ENCODE peak calls at places on chromosomes 12 and 14, in six cellular contexts. One of them, this sample, is unnamed.
A peak's percentile ranks its signal among the peaks of the same experiment; 100 is the strongest.

GRCh38 chr14:101980700-101981099 is 16.3 kb downstream of the DYNC1H1 start:
- DNase-seq in H1: no peak
- DNase-seq in Karpas-422: no peak
- DNase-seq in HCT116: peak; percentile 73
- DNase-seq in adipocyte: peak; percentile 98
- DNase-seq in trophoblast cell: peak; percentile 91
- DNase-seq in this sample: no peak

GRCh38 chr14:95008445-95009217 is 148.7 kb downstream of the DICER1 start:
- DNase-seq in HCT116: no peak
- DNase-seq in trophoblast cell: no peak
- DNase-seq in H1: no peak
- DNase-seq in Karpas-422: no peak
- DNase-seq in adipocyte: peak; percentile 93
- DNase-seq in this sample: no peak

GRCh38 chr14:99603471-99603933 is 505 bp downstream of the CCDC85C start:
- DNase-seq in H1: no peak
- DNase-seq in HCT116: no peak
- DNase-seq in Karpas-422: no peak
- DNase-seq in adipocyte: peak; percentile 59
- DNase-seq in trophoblast cell: peak; percentile 23
- DNase-seq in this sample: peak; percentile 65

GRCh38 chr14:92039720-92040430 is at the start of gene TRIP11:
- DNase-seq in adipocyte: peak; percentile 98
- DNase-seq in H1: peak; percentile 74
- DNase-seq in trophoblast cell: peak; percentile 92
- DNase-seq in Karpas-422: peak; percentile 99
- DNase-seq in HCT116: peak; percentile 87
- DNase-seq in this sample: peak; percentile 94

GRCh38 chr12:8088574-8088973 is 6.5 kb downstream of the NECAP1 start:
- DNase-seq in Karpas-422: no peak
- DNase-seq in H1: no peak
- DNase-seq in trophoblast cell: no peak
- DNase-seq in adipocyte: no peak
- DNase-seq in HCT116: no peak
- DNase-seq in this sample: no peak

GRCh38 chr14:65487783-65488578 is 75.5 kb downstream of the FUT8 start:
- DNase-seq in Karpas-422: peak; percentile 84
- DNase-seq in adipocyte: no peak
- DNase-seq in trophoblast cell: no peak
- DNase-seq in HCT116: no peak
- DNase-seq in H1: no peak
- DNase-seq in this sample: no peak

GRCh38 chr14:47921133-47921532 is 245.7 kb upstream of the MDGA2 start:
- DNase-seq in HCT116: no peak
- DNase-seq in H1: no peak
- DNase-seq in adipocyte: no peak
- DNase-seq in trophoblast cell: no peak
- DNase-seq in Karpas-422: no peak
- DNase-seq in this sample: no peak

GRCh38 chr14:102239231-102239630 is 65.7 kb downstream of the MOK start:
- DNase-seq in trophoblast cell: no peak
- DNase-seq in H1: no peak
- DNase-seq in Karpas-422: no peak
- DNase-seq in adipocyte: no peak
- DNase-seq in HCT116: no peak
- DNase-seq in this sample: no peak

GRCh38 chr12:45708363-45708762 is 21.1 kb upstream of the ARID2 start:
- DNase-seq in HCT116: no peak
- DNase-seq in adipocyte: no peak
- DNase-seq in trophoblast cell: no peak
- DNase-seq in H1: no peak
- DNase-seq in Karpas-422: no peak
- DNase-seq in this sample: no peak

GRCh38 chr14:55448146-55448614 is 7.8 kb upstream of the TBPL2 start:
- DNase-seq in HCT116: peak; percentile 100
- DNase-seq in adipocyte: peak; percentile 72
- DNase-seq in trophoblast cell: peak; percentile 89
- DNase-seq in Karpas-422: no peak
- DNase-seq in H1: no peak
- DNase-seq in this sample: no peak

GRCh38 chr12:10722905-10723866 is at the start of gene YBX3:
- DNase-seq in Karpas-422: no peak
- DNase-seq in trophoblast cell: peak; percentile 71
- DNase-seq in adipocyte: peak; percentile 95
- DNase-seq in H1: no peak
- DNase-seq in HCT116: peak; percentile 66
- DNase-seq in this sample: peak; percentile 75

GRCh38 chr14:39768579-39768978 is 336.3 kb upstream of the FBXO33 start:
- DNase-seq in Karpas-422: no peak
- DNase-seq in trophoblast cell: no peak
- DNase-seq in adipocyte: no peak
- DNase-seq in H1: no peak
- DNase-seq in HCT116: no peak
- DNase-seq in this sample: no peak

GRCh38 chr14:55846852-55847471 is 267.0 kb downstream of the KTN1 start:
- DNase-seq in HCT116: no peak
- DNase-seq in adipocyte: peak; percentile 70
- DNase-seq in Karpas-422: no peak
- DNase-seq in trophoblast cell: no peak
- DNase-seq in H1: no peak
- DNase-seq in this sample: no peak

GRCh38 chr12:48995061-48995879 is 3.9 kb downstream of the DDN start:
- DNase-seq in trophoblast cell: peak; percentile 80
- DNase-seq in adipocyte: peak; percentile 94
- DNase-seq in HCT116: peak; percentile 71
- DNase-seq in H1: no peak
- DNase-seq in Karpas-422: peak; percentile 79
- DNase-seq in this sample: peak; percentile 31

GRCh38 chr12:29499235-29499634 is 1.7 kb upstream of the OVCH1 start:
- DNase-seq in Karpas-422: no peak
- DNase-seq in HCT116: no peak
- DNase-seq in adipocyte: no peak
- DNase-seq in trophoblast cell: no peak
- DNase-seq in H1: no peak
- DNase-seq in this sample: no peak

GRCh38 chr12:118376089-118377004 is at the start of gene SUDS3:
- DNase-seq in H1: peak; percentile 79
- DNase-seq in adipocyte: peak; percentile 93
- DNase-seq in Karpas-422: peak; percentile 97
- DNase-seq in trophoblast cell: peak; percentile 77
- DNase-seq in HCT116: peak; percentile 67
- DNase-seq in this sample: peak; percentile 92

GRCh38 chr14:69151458-69152180 is 1.3 kb downstream of the DCAF5 start:
- DNase-seq in adipocyte: peak; percentile 82
- DNase-seq in HCT116: peak; percentile 48
- DNase-seq in Karpas-422: peak; percentile 85
- DNase-seq in trophoblast cell: peak; percentile 30
- DNase-seq in H1: peak; percentile 78
- DNase-seq in this sample: peak; percentile 81

GRCh38 chr12:83186437-83186836 is 499.7 kb downstream of the TMTC2 start:
- DNase-seq in Karpas-422: no peak
- DNase-seq in adipocyte: no peak
- DNase-seq in trophoblast cell: no peak
- DNase-seq in H1: no peak
- DNase-seq in HCT116: no peak
- DNase-seq in this sample: no peak

GRCh38 chr12:46926536-46926935 is 100.7 kb upstream of the SLC38A4 start:
- DNase-seq in Karpas-422: no peak
- DNase-seq in HCT116: no peak
- DNase-seq in H1: no peak
- DNase-seq in trophoblast cell: no peak
- DNase-seq in adipocyte: no peak
- DNase-seq in this sample: no peak

GRCh38 chr12:46617167-46617566 is 208.6 kb downstream of the SLC38A4 start:
- DNase-seq in trophoblast cell: no peak
- DNase-seq in adipocyte: peak; percentile 80
- DNase-seq in HCT116: no peak
- DNase-seq in H1: no peak
- DNase-seq in Karpas-422: no peak
- DNase-seq in this sample: no peak

GRCh38 chr14:79201545-79202247 is 1009.6 kb downstream of the DIO2 start:
- DNase-seq in HCT116: no peak
- DNase-seq in trophoblast cell: no peak
- DNase-seq in H1: no peak
- DNase-seq in adipocyte: no peak
- DNase-seq in Karpas-422: no peak
- DNase-seq in this sample: no peak

GRCh38 chr14:49849213-49849847 is 3.3 kb downstream of the NEMF start:
- DNase-seq in HCT116: no peak
- DNase-seq in adipocyte: peak; percentile 20
- DNase-seq in H1: no peak
- DNase-seq in Karpas-422: peak; percentile 39
- DNase-seq in trophoblast cell: no peak
- DNase-seq in this sample: no peak

GRCh38 chr14:49853572-49854375 is 1.2 kb upstream of the NEMF start:
- DNase-seq in HCT116: peak; percentile 90
- DNase-seq in trophoblast cell: peak; percentile 97
- DNase-seq in H1: no peak
- DNase-seq in adipocyte: peak; percentile 84
- DNase-seq in Karpas-422: peak; percentile 80
- DNase-seq in this sample: no peak

GRCh38 chr14:49853158-49853477 is 530 bp upstream of the NEMF start:
- DNase-seq in H1: no peak
- DNase-seq in trophoblast cell: no peak
- DNase-seq in HCT116: no peak
- DNase-seq in adipocyte: no peak
- DNase-seq in Karpas-422: no peak
- DNase-seq in this sample: no peak

GRCh38 chr14:49857427-49858003 is 4.9 kb upstream of the NEMF start:
- DNase-seq in Karpas-422: peak; percentile 71
- DNase-seq in adipocyte: peak; percentile 23
- DNase-seq in trophoblast cell: no peak
- DNase-seq in H1: no peak
- DNase-seq in HCT116: no peak
- DNase-seq in this sample: no peak

GRCh38 chr14:49852351-49853157 is at the start of gene NEMF:
- DNase-seq in Karpas-422: peak; percentile 97
- DNase-seq in trophoblast cell: peak; percentile 80
- DNase-seq in H1: no peak
- DNase-seq in HCT116: peak; percentile 90
- DNase-seq in adipocyte: peak; percentile 96
- DNase-seq in this sample: peak; percentile 85
- H3K9ac ChIP-seq in Karpas-422: peak within 1 kb of the TSS; percentile 82
- H3K9ac ChIP-seq in trophoblast cell: peak within 1 kb of the TSS; percentile 99
- H3K9ac ChIP-seq in H1: peak within 1 kb of the TSS; percentile 95
- H3K9ac ChIP-seq in HCT116: peak within 1 kb of the TSS; percentile 92
- H3K9ac ChIP-seq in adipocyte: peak within 1 kb of the TSS; percentile 94
- H3K9ac ChIP-seq in this sample: peak within 1 kb of the TSS; percentile 84

GRCh38 chr12:2161478-2161877 is 108.7 kb downstream of the CACNA1C start:
- DNase-seq in HCT116: no peak
- DNase-seq in adipocyte: no peak
- DNase-seq in Karpas-422: no peak
- DNase-seq in trophoblast cell: no peak
- DNase-seq in H1: no peak
- DNase-seq in this sample: no peak
- H3K9ac ChIP-seq in HCT116: no peak overlapping the region
- H3K9ac ChIP-seq in adipocyte: peak overlapping the region; percentile 59
- H3K9ac ChIP-seq in Karpas-422: no peak overlapping the region
- H3K9ac ChIP-seq in trophoblast cell: no peak overlapping the region
- H3K9ac ChIP-seq in H1: no peak overlapping the region
- H3K9ac ChIP-seq in this sample: no peak overlapping the region

GRCh38 chr12:131981388-131981787 is 31.6 kb downstream of the EP400 start:
- DNase-seq in HCT116: no peak
- DNase-seq in adipocyte: no peak
- DNase-seq in Karpas-422: no peak
- DNase-seq in H1: no peak
- DNase-seq in trophoblast cell: no peak
- DNase-seq in this sample: no peak

GRCh38 chr12:131985145-131985875 is 35.6 kb downstream of the EP400 start:
- DNase-seq in trophoblast cell: no peak
- DNase-seq in adipocyte: no peak
- DNase-seq in HCT116: no peak
- DNase-seq in H1: no peak
- DNase-seq in Karpas-422: no peak
- DNase-seq in this sample: no peak

GRCh38 chr12:131983026-131983425 is 33.3 kb downstream of the EP400 start:
- DNase-seq in HCT116: no peak
- DNase-seq in trophoblast cell: no peak
- DNase-seq in H1: no peak
- DNase-seq in Karpas-422: no peak
- DNase-seq in adipocyte: no peak
- DNase-seq in this sample: no peak

GRCh38 chr12:131982041-131982440 is 32.3 kb downstream of the EP400 start:
- DNase-seq in Karpas-422: no peak
- DNase-seq in adipocyte: no peak
- DNase-seq in H1: no peak
- DNase-seq in trophoblast cell: no peak
- DNase-seq in HCT116: no peak
- DNase-seq in this sample: no peak

DNA sequence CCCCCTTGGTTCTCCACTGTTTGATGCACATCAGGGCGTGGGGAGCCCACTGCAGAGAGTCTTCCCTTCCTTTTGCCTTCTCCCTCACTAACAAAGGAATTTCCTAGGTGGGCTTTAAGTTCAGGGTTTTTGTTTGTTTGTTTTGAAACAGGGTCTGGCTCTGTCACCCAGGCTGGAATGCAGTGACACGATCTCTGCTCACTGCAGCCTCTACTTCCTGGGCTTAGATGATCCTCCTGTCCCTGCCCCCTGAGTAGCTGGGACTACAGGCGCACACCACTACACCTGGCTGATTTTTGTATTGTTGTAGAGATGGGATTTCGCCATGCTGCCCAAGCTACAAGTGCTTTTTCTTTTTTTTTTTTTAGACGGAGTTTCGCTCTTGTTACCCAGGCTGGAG is 33.8 kb downstream of the EP400 start:
- DNase-seq in adipocyte: no peak
- DNase-seq in Karpas-422: no peak
- DNase-seq in trophoblast cell: no peak
- DNase-seq in H1: no peak
- DNase-seq in HCT116: no peak
- DNase-seq in this sample: no peak
- H3K9ac ChIP-seq in adipocyte: no peak overlapping the region
- H3K9ac ChIP-seq in Karpas-422: no peak overlapping the region
- H3K9ac ChIP-seq in trophoblast cell: no peak overlapping the region
- H3K9ac ChIP-seq in H1: no peak overlapping the region
- H3K9ac ChIP-seq in HCT116: no peak overlapping the region
- H3K9ac ChIP-seq in this sample: no peak overlapping the region

DNA sequence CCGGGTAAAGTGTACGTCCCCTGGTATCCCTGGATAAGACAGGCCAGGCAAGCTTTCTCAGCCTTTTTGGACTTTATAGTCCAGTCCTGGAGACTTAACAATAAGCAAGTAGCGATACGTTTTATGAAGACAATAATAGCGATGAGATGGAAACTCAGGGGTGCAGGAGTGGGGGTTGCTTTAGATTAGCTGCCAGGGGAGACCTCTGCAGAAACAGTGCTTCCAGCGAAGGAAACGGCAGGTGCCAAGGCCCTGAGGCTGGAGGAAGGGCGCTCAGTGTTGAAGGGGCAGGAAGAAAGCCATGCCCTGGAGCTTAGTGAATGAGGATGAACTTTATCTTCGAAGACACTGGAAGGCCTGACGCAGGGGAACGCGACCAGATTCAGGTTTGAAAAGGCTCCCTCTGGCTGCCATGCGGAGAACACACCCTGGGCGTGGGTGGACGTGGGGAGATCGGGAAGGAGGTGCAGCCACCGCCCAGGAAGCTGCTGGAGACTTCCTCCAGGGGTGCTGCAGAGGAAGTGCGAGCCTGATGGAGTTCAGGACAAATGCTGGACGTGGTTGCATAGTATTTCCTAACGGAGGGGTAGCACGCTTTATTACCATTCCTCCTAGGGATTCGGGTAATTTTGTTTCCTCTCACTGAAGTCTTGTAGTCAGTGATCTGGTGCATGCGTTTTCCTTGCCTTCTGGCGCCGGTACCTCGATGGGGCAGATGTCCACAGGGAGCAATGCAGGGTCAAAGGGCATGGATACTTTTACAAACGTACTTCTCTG is 26.1 kb upstream of the UBC start:
- DNase-seq in HCT116: peak; percentile 86
- DNase-seq in Karpas-422: peak; percentile 95
- DNase-seq in adipocyte: peak; percentile 96
- DNase-seq in H1: peak; percentile 85
- DNase-seq in trophoblast cell: peak; percentile 89
- DNase-seq in this sample: peak; percentile 91
- H3K9ac ChIP-seq in HCT116: peak overlapping the region; percentile 55
- H3K9ac ChIP-seq in Karpas-422: peak overlapping the region; percentile 74
- H3K9ac ChIP-seq in adipocyte: peak overlapping the region; percentile 72
- H3K9ac ChIP-seq in H1: no peak overlapping the region
- H3K9ac ChIP-seq in trophoblast cell: no peak overlapping the region
- H3K9ac ChIP-seq in this sample: peak overlapping the region; percentile 62